ENCODE peak calls at places on chromosome 20, in four cellular contexts. B is H9, R is pancreas, M is HL-60. T is an unnamed sample. For H3K27me3, the result is how much of the 10 kb centered on the place peaks cover.

GRCh38 chr20:40563296-40563950 is 125.6 kb downstream of the MAFB start:
- DNase-seq in R (no peak), B (no peak), M (no peak), T (no peak)

GRCh38 chr20:53040678-53041674 is 68.8 kb downstream of the TSHZ2 start:
- DNase-seq in B (no peak), M (no peak), R (peak), T (no peak)

GRCh38 chr20:20095114-20095872 is 43.0 kb downstream of the CFAP61 start:
- DNase-seq in M (no peak), R (no peak), B (no peak), T (no peak)

GRCh38 chr20:19713851-19714716 is 44.0 kb upstream of the RIN2 start:
- DNase-seq in B (no peak), R (no peak), M (no peak), T (no peak)

GRCh38 chr20:35837577-35838195 is 65.9 kb downstream of the PHF20 start:
- DNase-seq in B (no peak), R (no peak), M (no peak), T (peak)

GRCh38 chr20:8372819-8373218 is 240.8 kb downstream of the PLCB1 start:
- DNase-seq in R (no peak), M (no peak), B (no peak), T (no peak)

GRCh38 chr20:7416382-7416781 is 523.9 kb downstream of the HAO1 start:
- DNase-seq in R (no peak), M (no peak), B (no peak), T (no peak)

GRCh38 chr20:25250508-25250907 is 2.6 kb downstream of the PYGB start:
- DNase-seq in B (no peak), M (no peak), R (no peak), T (no peak)

GRCh38 chr20:53609501-53610445 is 16.1 kb upstream of the ZNF217 start:
- DNase-seq in R (peak), M (peak), B (no peak), T (peak)

GRCh38 chr20:51345601-51346101 is 196.9 kb downstream of the NFATC2 start:
- DNase-seq in R (no peak), B (no peak), M (no peak), T (no peak)

GRCh38 chr20:53655909-53656652 is 62.4 kb upstream of the ZNF217 start:
- DNase-seq in M (no peak), B (no peak), R (no peak), T (no peak)

GRCh38 chr20:1664911-1665310 is 7.3 kb upstream of the SIRPG start:
- DNase-seq in R (no peak), B (no peak), M (peak), T (no peak)

GRCh38 chr20:25059487-25059820 is 1.5 kb upstream of the ACSS1 start:
- DNase-seq in M (no peak), B (no peak), R (no peak), T (no peak)

GRCh38 chr20:13817342-13817741 is 32.5 kb downstream of the NDUFAF5 start:
- DNase-seq in M (no peak), R (no peak), B (no peak), T (no peak)

GRCh38 chr20:56249244-56249955 is 868 bp downstream of the MC3R start:
- DNase-seq in R (no peak), B (peak), M (peak), T (peak)

GRCh38 chr20:41800040-41800439 is 181.9 kb upstream of the CHD6 start:
- DNase-seq in M (no peak), R (no peak), B (no peak), T (no peak)

GRCh38 chr20:3929713-3930060 is 40.5 kb downstream of the PANK2 start:
- DNase-seq in M (no peak), R (no peak), B (no peak), T (no peak)

GRCh38 chr20:19726126-19726525 is 31.9 kb upstream of the RIN2 start:
- DNase-seq in M (no peak), R (no peak), B (no peak), T (no peak)

GRCh38 chr20:12883507-12883885 is 125.3 kb upstream of the SPTLC3 start:
- DNase-seq in M (no peak), R (no peak), B (no peak), T (no peak)

GRCh38 chr20:46144626-46145025 is 26.5 kb downstream of the CD40 start:
- DNase-seq in R (no peak), B (no peak), M (no peak), T (no peak)

GRCh38 chr20:20457392-20458126 is 89.7 kb downstream of the INSM1 start:
- DNase-seq in M (no peak), B (no peak), R (no peak), T (no peak)

GRCh38 chr20:3239026-3239866 is at the start of gene SLC4A11:
- DNase-seq in M (peak), R (peak), B (peak), T (peak)

GRCh38 chr20:50772418-50773185 is 22.3 kb upstream of the BCAS4 start:
- DNase-seq in B (peak), R (no peak), M (no peak), T (no peak)

GRCh38 chr20:14637441-14637840 is 300.0 kb upstream of the FLRT3 start:
- DNase-seq in B (no peak), M (no peak), R (no peak), T (no peak)

GRCh38 chr20:38579921-38580320 is 1.1 kb upstream of the ADIG start:
- DNase-seq in B (no peak), M (no peak), R (no peak), T (no peak)

GRCh38 chr20:2150660-2151059 is 49.0 kb downstream of the STK35 start:
- DNase-seq in M (no peak), R (no peak), B (no peak), T (no peak)

GRCh38 chr20:24994470-24995368 is 2.2 kb upstream of the APMAP start:
- DNase-seq in R (peak), M (peak), B (peak), T (peak)

GRCh38 chr20:32112862-32113261 is 3.3 kb downstream of the TM9SF4 start:
- DNase-seq in B (no peak), M (peak), R (no peak), T (no peak)

GRCh38 chr20:25315418-25316210 is 67.7 kb downstream of the PYGB start:
- DNase-seq in M (no peak), B (no peak), R (peak), T (no peak)

GRCh38 chr20:56467969-56468316 is 484 bp upstream of the RTF2 start:
- DNase-seq in R (no peak), B (no peak), M (no peak), T (no peak)

GRCh38 chr20:20019123-20019522 is 2.0 kb downstream of the NAA20 start:
- DNase-seq in R (no peak), B (no peak), M (no peak), T (no peak)

GRCh38 chr20:45404438-45404837 is 3.7 kb upstream of the DBNDD2 start:
- DNase-seq in B (no peak), R (no peak), M (no peak), T (no peak)

GRCh38 chr20:17931513-17931912 is 37.1 kb downstream of the SNX5 start:
- DNase-seq in R (no peak), M (no peak), B (no peak), T (no peak)

GRCh38 chr20:53352727-53353440 is 240.8 kb downstream of the ZNF217 start:
- DNase-seq in B (no peak), R (no peak), M (no peak), T (no peak)

GRCh38 chr20:20802328-20802727 is 89.9 kb upstream of the RALGAPA2 start:
- DNase-seq in B (no peak), R (no peak), M (no peak), T (no peak)

GRCh38 chr20:30503992-30504570 is 753.4 kb upstream of the DEFB115 start:
- DNase-seq in R (no peak), M (no peak), B (no peak), T (no peak)

GRCh38 chr20:43393072-43393471 is 64.6 kb upstream of the SRSF6 start:
- DNase-seq in R (no peak), B (no peak), M (no peak), T (no peak)
- H3K27me3 ChIP-seq in R (under half), B (under half), M (under half), T (under half)

GRCh38 chr20:37242503-37242902 is 19.1 kb downstream of the GHRH start:
- DNase-seq in R (no peak), M (no peak), B (no peak), T (no peak)

GRCh38 chr20:37243076-37243936 is 18.3 kb downstream of the GHRH start:
- DNase-seq in B (peak), M (no peak), R (no peak), T (peak)

GRCh38 chr20:37238426-37238825 is 23.2 kb downstream of the GHRH start:
- DNase-seq in R (no peak), B (no peak), M (no peak), T (no peak)

GRCh38 chr20:37239026-37239451 is 22.6 kb downstream of the GHRH start:
- DNase-seq in B (no peak), R (no peak), M (no peak), T (no peak)

DNA sequence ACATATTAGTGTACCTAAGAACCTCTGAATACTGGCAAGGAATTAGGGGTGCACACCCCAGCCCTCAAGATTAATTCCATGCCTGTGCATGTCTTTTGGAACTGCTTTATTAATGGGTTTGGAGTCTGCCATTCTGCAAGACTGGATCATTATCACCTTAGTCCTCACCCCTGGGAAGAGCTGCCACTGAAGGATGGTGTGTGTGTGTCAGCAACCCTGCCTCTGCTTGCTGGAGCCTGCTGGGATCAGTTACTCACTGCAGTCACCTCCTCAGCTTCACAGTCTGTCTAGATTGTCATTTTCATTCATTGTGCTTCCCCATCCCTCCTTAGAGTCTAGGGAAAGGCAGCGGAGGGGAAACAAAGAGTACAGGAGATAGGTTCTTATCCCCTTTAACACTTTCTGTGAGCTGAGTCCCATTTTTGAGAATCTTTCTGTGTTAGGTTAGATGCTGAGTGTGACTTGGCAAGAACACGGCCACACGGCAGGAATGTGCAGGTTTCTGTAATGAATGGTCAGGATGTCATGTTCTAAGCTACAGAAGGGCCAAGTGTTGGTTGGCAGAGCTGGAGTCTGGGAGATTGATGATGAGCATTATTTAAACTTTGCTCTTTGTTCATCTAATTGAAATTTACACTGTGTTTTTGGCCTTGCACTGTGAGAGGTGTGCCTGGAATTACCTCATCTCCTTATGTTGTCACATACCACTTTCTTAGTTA is 21.1 kb downstream of the GHRH start:
- DNase-seq in B (no peak), M (no peak), R (no peak), T (no peak)
- H3K27me3 ChIP-seq in B (under half), M (under half), R (under half), T (under half)

GRCh38 chr20:33460711-33461110 is 17.1 kb upstream of the SNTA1 start:
- DNase-seq in R (no peak), B (no peak), M (no peak), T (no peak)
- H3K27me3 ChIP-seq in R (under half), B (under half), M (under half), T (under half)

GRCh38 chr20:23826541-23827018 is at the start of gene CST2:
- DNase-seq in B (peak), M (no peak), R (no peak), T (no peak)
- H3K27me3 ChIP-seq in B (under half), M (under half), R (under half), T (under half)

GRCh38 chr20:63084563-63084927 is 77.8 kb upstream of the BHLHE23 start:
- DNase-seq in R (no peak), B (no peak), M (no peak), T (no peak)
- H3K27me3 ChIP-seq in R (under half), B (under half), M (under half), T (under half)

GRCh38 chr20:49571553-49571835 is 3.6 kb upstream of the PTGIS start:
- DNase-seq in B (no peak), R (peak), M (no peak), T (no peak)
- H3K27me3 ChIP-seq in B (under half), R (under half), M (half or more), T (under half)

GRCh38 chr20:61117725-61118124 is 134.3 kb upstream of the CDH4 start:
- DNase-seq in R (no peak), M (no peak), B (no peak), T (no peak)
- H3K27me3 ChIP-seq in R (under half), M (under half), B (under half), T (under half)

GRCh38 chr20:6140947-6141346 is 18.1 kb upstream of the FERMT1 start:
- DNase-seq in B (no peak), R (no peak), M (no peak), T (peak)

DNA sequence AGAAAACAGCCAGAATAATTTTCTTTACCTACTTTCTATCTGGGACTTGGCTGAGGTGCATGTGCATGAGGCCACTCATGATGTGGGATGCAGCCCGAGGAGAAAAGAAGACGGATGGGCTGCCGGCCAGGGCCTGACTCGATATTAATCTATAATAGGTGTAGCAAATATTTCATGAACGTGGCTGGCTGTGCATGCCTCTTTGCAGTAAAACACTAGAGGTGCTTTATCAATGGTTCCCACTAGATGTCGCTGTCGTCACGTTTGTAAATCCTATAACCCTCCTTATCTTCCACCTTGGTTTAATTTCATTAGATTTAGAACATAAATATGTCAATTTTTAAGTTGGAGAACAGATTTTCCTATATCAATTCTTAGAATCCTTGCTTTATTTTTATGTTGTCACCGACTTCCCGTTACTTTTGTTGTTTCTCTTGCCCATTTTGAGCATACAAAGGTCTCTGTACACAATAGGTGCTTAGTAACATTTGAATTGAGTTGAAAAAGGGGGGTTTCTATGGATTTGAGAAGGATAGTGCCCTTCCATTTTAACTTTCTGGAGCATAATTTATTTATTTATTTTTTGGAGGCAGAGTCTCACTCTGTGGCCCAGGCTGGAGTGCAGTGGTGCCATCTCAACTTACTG is 19.6 kb upstream of the FERMT1 start:
- DNase-seq in B (no peak), R (peak), M (peak), T (peak)
- H3K27me3 ChIP-seq in B (under half), R (under half), M (under half), T (under half)

GRCh38 chr20:59738851-59739250 is 134.5 kb downstream of the PHACTR3 start:
- DNase-seq in M (no peak), B (no peak), R (no peak), T (no peak)
- H3K27me3 ChIP-seq in M (under half), B (under half), R (under half), T (under half)

GRCh38 chr20:57840066-57840465 is 130.3 kb upstream of the PMEPA1 start:
- DNase-seq in B (peak), M (no peak), R (no peak), T (no peak)
- H3K27me3 ChIP-seq in B (under half), M (under half), R (under half), T (under half)